ENCODE peak calls at places on chromosomes 5 and 9, in four cellular contexts. One of them, this sample, is unnamed.

GRCh38 chr9:76894198-76894597 is 11.7 kb downstream of the PRUNE2 start:
- DNase-seq in nephron progenitor cell: no peak
- DNase-seq in Caco-2: no peak
- DNase-seq in Panc1: no peak
- DNase-seq in this sample: no peak

GRCh38 chr5:121982500-121983261 is 20.9 kb downstream of the SRFBP1 start:
- DNase-seq in nephron progenitor cell: no peak
- DNase-seq in Caco-2: no peak
- DNase-seq in Panc1: no peak
- DNase-seq in this sample: no peak

GRCh38 chr5:144457160-144457559 is 286.5 kb downstream of the KCTD16 start:
- DNase-seq in nephron progenitor cell: no peak
- DNase-seq in Caco-2: no peak
- DNase-seq in Panc1: no peak
- DNase-seq in this sample: no peak

GRCh38 chr5:150114773-150115408 is 28.5 kb upstream of the CSF1R start:
- DNase-seq in nephron progenitor cell: no peak
- DNase-seq in Caco-2: no peak
- DNase-seq in Panc1: no peak
- DNase-seq in this sample: no peak

GRCh38 chr5:94021246-94021645 is 279.8 kb upstream of the POU5F2 start:
- DNase-seq in nephron progenitor cell: no peak
- DNase-seq in Caco-2: no peak
- DNase-seq in Panc1: peak
- DNase-seq in this sample: peak

GRCh38 chr9:107946364-107947137 is 457.0 kb upstream of the KLF4 start:
- DNase-seq in nephron progenitor cell: no peak
- DNase-seq in Caco-2: no peak
- DNase-seq in Panc1: no peak
- DNase-seq in this sample: no peak

GRCh38 chr5:109407913-109408312 is 1.9 kb downstream of the PJA2 start:
- DNase-seq in nephron progenitor cell: no peak
- DNase-seq in Caco-2: no peak
- DNase-seq in Panc1: no peak
- DNase-seq in this sample: no peak

GRCh38 chr9:98455957-98456621 is 200.6 kb upstream of the TBC1D2 start:
- DNase-seq in nephron progenitor cell: peak
- DNase-seq in Caco-2: no peak
- DNase-seq in Panc1: no peak
- DNase-seq in this sample: peak

GRCh38 chr5:98772415-98773213 is 849 bp upstream of the RGMB start:
- DNase-seq in nephron progenitor cell: peak
- DNase-seq in Caco-2: peak
- DNase-seq in Panc1: no peak
- DNase-seq in this sample: no peak

GRCh38 chr9:79667716-79668458 is 96.1 kb downstream of the TLE4 start:
- DNase-seq in nephron progenitor cell: no peak
- DNase-seq in Caco-2: no peak
- DNase-seq in Panc1: no peak
- DNase-seq in this sample: no peak

GRCh38 chr5:120767171-120767820 is 303.2 kb downstream of the PRR16 start:
- DNase-seq in nephron progenitor cell: no peak
- DNase-seq in Caco-2: no peak
- DNase-seq in Panc1: no peak
- DNase-seq in this sample: peak

GRCh38 chr5:35313296-35313695 is 83.0 kb upstream of the PRLR start:
- DNase-seq in nephron progenitor cell: no peak
- DNase-seq in Caco-2: no peak
- DNase-seq in Panc1: no peak
- DNase-seq in this sample: peak

GRCh38 chr5:134409321-134409720 is 2.4 kb downstream of the CDKN2AIPNL start:
- DNase-seq in nephron progenitor cell: no peak
- DNase-seq in Caco-2: no peak
- DNase-seq in Panc1: no peak
- DNase-seq in this sample: no peak

GRCh38 chr9:6658628-6659353 is 13.3 kb upstream of the GLDC start:
- DNase-seq in nephron progenitor cell: no peak
- DNase-seq in Caco-2: no peak
- DNase-seq in Panc1: no peak
- DNase-seq in this sample: no peak

GRCh38 chr9:116115731-116116353 is 37.7 kb upstream of the PAPPA start:
- DNase-seq in nephron progenitor cell: no peak
- DNase-seq in Caco-2: no peak
- DNase-seq in Panc1: no peak
- DNase-seq in this sample: peak

GRCh38 chr9:116116411-116116810 is 37.2 kb upstream of the PAPPA start:
- DNase-seq in nephron progenitor cell: no peak
- DNase-seq in Caco-2: no peak
- DNase-seq in Panc1: no peak
- DNase-seq in this sample: no peak

GRCh38 chr9:116112236-116112635 is 41.4 kb upstream of the PAPPA start:
- DNase-seq in nephron progenitor cell: no peak
- DNase-seq in Caco-2: no peak
- DNase-seq in Panc1: no peak
- DNase-seq in this sample: peak
- TF ChIP-seq CTCF in nephron progenitor cell: no peak
- TF ChIP-seq CTCF in Caco-2: peak
- TF ChIP-seq CTCF in Panc1: no peak
- TF ChIP-seq CTCF in this sample: peak

GRCh38 chr9:127541865-127542264 is 70.2 kb upstream of the STXBP1 start:
- DNase-seq in nephron progenitor cell: no peak
- DNase-seq in Caco-2: no peak
- DNase-seq in Panc1: no peak
- DNase-seq in this sample: no peak

GRCh38 chr9:127539982-127540663 is 72.0 kb upstream of the STXBP1 start:
- DNase-seq in nephron progenitor cell: no peak
- DNase-seq in Caco-2: no peak
- DNase-seq in Panc1: no peak
- DNase-seq in this sample: no peak

GRCh38 chr9:127539259-127539981 is 72.7 kb upstream of the STXBP1 start:
- DNase-seq in nephron progenitor cell: no peak
- DNase-seq in Caco-2: no peak
- DNase-seq in Panc1: no peak
- DNase-seq in this sample: no peak

GRCh38 chr9:127541176-127541575 is 70.9 kb upstream of the STXBP1 start:
- DNase-seq in nephron progenitor cell: no peak
- DNase-seq in Caco-2: no peak
- DNase-seq in Panc1: no peak
- DNase-seq in this sample: no peak

DNA sequence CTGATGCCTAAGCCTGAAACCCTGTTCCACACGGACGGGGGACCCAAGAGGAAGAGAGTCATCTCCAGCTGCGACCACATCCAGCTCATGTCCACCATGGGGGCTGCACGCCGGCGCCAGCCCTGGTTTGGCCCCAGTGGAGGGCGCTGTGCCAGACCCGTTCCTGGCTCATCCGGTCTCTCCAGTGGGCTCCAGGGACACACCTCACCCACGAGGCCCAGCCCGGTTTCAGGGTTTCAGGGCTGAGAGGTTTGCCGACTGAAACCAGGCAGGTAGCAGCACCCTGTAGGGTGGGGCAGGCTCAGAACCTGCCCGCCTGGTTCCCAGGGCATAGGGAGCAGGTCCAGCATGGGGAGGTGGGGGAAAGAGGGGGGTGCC is 71.4 kb upstream of the STXBP1 start:
- DNase-seq in nephron progenitor cell: no peak
- DNase-seq in Caco-2: no peak
- DNase-seq in Panc1: no peak
- DNase-seq in this sample: no peak
- TF ChIP-seq CTCF in nephron progenitor cell: no peak
- TF ChIP-seq CTCF in Caco-2: no peak
- TF ChIP-seq CTCF in Panc1: no peak
- TF ChIP-seq CTCF in this sample: peak

GRCh38 chr9:91758491-91758981 is 191.5 kb downstream of the ROR2 start:
- DNase-seq in nephron progenitor cell: peak
- DNase-seq in Caco-2: peak
- DNase-seq in Panc1: no peak
- DNase-seq in this sample: peak
- TF ChIP-seq CTCF in nephron progenitor cell: peak
- TF ChIP-seq CTCF in Caco-2: peak
- TF ChIP-seq CTCF in Panc1: peak
- TF ChIP-seq CTCF in this sample: peak

DNA sequence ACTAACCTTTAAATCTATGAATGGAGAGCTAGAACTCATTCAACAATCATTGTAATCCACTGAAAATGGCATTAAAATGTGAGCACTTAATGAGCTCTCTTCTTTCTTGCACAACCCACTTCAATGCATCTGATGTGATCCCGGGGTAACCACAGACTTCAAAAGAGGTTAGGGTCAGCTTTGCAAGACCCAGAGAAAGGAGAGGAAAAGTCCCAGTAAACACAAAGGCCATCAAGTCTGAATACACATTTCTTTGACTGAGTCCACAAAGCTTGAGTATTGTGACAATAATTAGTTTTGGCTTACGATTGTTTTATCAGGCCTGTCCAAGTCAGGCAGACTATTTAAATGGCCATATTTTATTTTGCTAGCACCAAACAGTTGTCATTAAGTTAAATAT is 148.8 kb upstream of the ZNF608 start:
- DNase-seq in nephron progenitor cell: no peak
- DNase-seq in Caco-2: no peak
- DNase-seq in Panc1: no peak
- DNase-seq in this sample: no peak
- TF ChIP-seq CTCF in nephron progenitor cell: no peak
- TF ChIP-seq CTCF in Caco-2: no peak
- TF ChIP-seq CTCF in Panc1: no peak
- TF ChIP-seq CTCF in this sample: no peak

DNA sequence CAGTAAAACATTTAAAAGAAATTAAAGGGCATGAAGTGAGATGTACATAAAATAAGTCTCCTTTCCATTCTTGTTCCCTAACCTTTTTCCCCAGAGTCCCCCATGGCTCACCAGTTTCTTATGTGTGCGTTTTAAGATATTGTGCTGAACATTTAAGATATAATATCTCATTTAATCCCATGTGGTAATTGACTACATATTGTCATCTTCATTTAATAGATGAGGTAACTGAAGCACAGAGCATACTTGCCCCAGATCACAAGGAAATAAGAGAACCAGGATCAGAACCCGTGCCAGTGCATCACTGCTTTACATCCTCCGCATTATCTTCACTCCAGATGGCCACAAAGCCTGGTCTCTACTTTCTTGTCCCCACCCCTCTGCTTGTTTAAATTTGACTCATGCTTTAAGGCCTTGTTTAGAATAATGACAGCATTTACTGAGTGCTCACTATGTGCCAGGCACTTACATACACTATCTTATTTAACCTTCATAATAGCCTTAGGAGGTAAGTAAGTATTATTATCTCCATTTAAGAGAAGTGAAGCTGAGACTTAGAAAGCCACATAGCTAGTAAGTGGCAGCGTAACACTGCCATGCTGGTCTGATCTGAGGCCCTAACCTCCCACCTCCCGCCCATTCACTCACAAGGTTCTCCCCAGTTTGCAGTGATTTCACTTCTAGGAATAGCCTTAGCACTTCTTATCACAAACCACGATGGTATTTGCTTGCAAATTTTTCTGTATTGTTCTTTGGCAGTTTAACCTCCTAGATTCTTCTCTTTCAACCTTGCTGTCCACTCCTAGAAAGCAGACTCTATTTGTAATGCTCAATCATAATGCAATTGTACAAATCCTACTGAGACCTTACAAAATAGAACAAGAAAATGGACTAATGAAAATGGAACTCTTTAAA is 78.4 kb upstream of the IL6ST start:
- DNase-seq in nephron progenitor cell: no peak
- DNase-seq in Caco-2: no peak
- DNase-seq in Panc1: no peak
- DNase-seq in this sample: no peak
- TF ChIP-seq CTCF in nephron progenitor cell: no peak
- TF ChIP-seq CTCF in Caco-2: no peak
- TF ChIP-seq CTCF in Panc1: no peak
- TF ChIP-seq CTCF in this sample: no peak

DNA sequence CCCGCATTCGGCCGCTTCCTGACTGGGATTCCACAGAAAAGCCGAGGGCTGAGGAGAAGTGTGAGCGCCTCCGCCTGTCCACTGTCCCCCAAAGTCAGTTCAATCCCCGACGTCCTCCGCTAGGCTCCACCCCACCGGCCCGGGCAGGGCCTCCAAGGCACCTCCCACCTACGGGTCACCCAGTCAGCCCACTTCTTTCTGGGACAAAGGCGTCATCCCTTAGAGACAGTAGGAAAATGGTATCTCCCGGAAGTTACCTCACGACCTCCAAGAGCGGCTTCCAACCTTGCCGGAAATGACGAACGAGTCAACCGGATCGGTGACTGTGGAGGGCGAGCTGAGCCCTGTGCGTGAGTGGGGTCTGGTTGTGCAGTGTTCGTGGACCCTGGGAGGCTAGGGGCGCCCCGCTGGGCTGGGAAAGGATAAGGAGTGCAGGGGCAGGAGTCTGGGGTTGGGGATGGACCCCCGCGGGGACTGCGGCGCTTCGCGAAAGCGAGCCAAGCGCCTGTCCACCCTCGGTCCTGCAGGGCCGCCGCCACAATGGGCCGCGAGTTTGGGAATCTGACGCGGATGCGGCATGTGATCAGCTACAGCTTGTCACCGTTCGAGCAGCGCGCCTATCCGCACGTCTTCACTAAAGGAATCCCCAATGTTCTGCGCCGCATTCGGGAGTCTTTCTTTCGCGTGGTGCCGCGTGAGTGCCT is at the start of the genes GDF9 and UQCRQ:
- DNase-seq in nephron progenitor cell: peak
- DNase-seq in Caco-2: peak
- DNase-seq in Panc1: peak
- DNase-seq in this sample: peak
- TF ChIP-seq CTCF in nephron progenitor cell: no peak
- TF ChIP-seq CTCF in Caco-2: peak
- TF ChIP-seq CTCF in Panc1: peak
- TF ChIP-seq CTCF in this sample: peak

DNA sequence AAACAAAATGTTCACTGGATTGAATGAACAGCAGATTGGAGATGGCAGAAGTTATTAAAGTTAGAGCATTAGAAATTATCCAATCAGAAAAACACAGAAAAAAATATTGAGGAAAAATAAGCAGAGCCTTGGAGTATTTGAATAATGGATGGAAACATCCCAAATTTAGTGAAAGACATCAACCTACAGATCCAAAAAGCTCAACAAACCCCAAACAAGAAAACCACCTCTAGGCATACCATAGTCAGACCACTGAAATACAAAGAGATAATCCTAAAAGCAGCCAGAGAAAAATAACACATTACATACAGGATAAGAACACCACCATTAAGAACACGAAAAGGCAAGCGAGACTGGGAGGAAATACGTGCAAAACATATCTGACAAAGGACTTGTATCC is 5.2 kb downstream of the INIP start:
- DNase-seq in nephron progenitor cell: no peak
- DNase-seq in Caco-2: no peak
- DNase-seq in Panc1: no peak
- DNase-seq in this sample: no peak
- TF ChIP-seq CTCF in nephron progenitor cell: no peak
- TF ChIP-seq CTCF in Caco-2: no peak
- TF ChIP-seq CTCF in Panc1: no peak
- TF ChIP-seq CTCF in this sample: no peak

This sample was measured in HFFc6.